ENCODE peak calls at places on chromosomes 12 and 14, in eight cellular contexts. O is HFFc6, D is A673, A is astrocyte of the cerebellum, S is AG10803, W is tibial artery, E is tibial nerve, T is SK-N-SH. L is an unnamed sample.

GRCh38 chr12:92649511-92650227 is 53.1 kb upstream of the PLEKHG7 start:
- DNase-seq in D (peak), E (no peak), A (peak), S (peak), W (no peak), T (peak), O (peak), L (peak)

GRCh38 chr14:70020350-70021170 is 141.3 kb downstream of the SMOC1 start:
- DNase-seq in W (no peak), O (no peak), A (no peak), D (no peak), T (no peak), S (no peak), E (no peak), L (no peak)

GRCh38 chr12:132500137-132500855 is 10.3 kb downstream of the FBRSL1 start:
- DNase-seq in S (no peak), A (no peak), E (no peak), T (no peak), O (no peak), D (no peak), W (no peak), L (no peak)

GRCh38 chr12:57902371-57903042 is 38.9 kb upstream of the ATP23 start:
- DNase-seq in T (no peak), O (peak), A (no peak), D (no peak), W (no peak), S (peak), E (no peak), L (no peak)

GRCh38 chr12:118503476-118503875 is 127.1 kb downstream of the SUDS3 start:
- DNase-seq in D (no peak), E (no peak), T (no peak), A (no peak), W (no peak), O (no peak), S (no peak), L (no peak)

GRCh38 chr14:37591311-37591940 is 3.6 kb downstream of the FOXA1 start:
- DNase-seq in A (no peak), T (no peak), D (no peak), S (no peak), O (no peak), E (no peak), W (no peak), L (peak)

GRCh38 chr12:48677782-48678181 is 4.3 kb downstream of the KANSL2 start:
- DNase-seq in A (no peak), D (no peak), S (no peak), O (no peak), E (no peak), T (no peak), W (no peak), L (no peak)

GRCh38 chr12:8742501-8742900 is 44.7 kb downstream of the RIMKLB start:
- DNase-seq in E (no peak), W (no peak), O (peak), D (no peak), T (no peak), A (peak), S (peak), L (no peak)

GRCh38 chr14:95705518-95705917 is 8.4 kb downstream of the TCL1A start:
- DNase-seq in W (no peak), E (no peak), D (no peak), A (no peak), T (no peak), S (no peak), O (no peak), L (no peak)

GRCh38 chr14:98711453-98711852 is 560.5 kb downstream of the BCL11B start:
- DNase-seq in T (no peak), A (no peak), E (no peak), O (no peak), S (no peak), W (no peak), D (peak), L (no peak)

GRCh38 chr12:96219700-96220206 is 25.6 kb downstream of the ELK3 start:
- DNase-seq in A (peak), S (peak), T (peak), E (no peak), O (peak), W (no peak), D (no peak), L (no peak)

GRCh38 chr12:20472089-20472488 is 103.8 kb downstream of the PDE3A start:
- DNase-seq in A (no peak), W (no peak), T (no peak), D (no peak), E (no peak), S (no peak), O (no peak), L (no peak)

GRCh38 chr12:13045816-13046215 is 1.6 kb downstream of the FAM234B start:
- DNase-seq in D (peak), A (no peak), W (no peak), T (no peak), S (no peak), E (no peak), O (no peak), L (no peak)

GRCh38 chr12:13042666-13043230 is 1.4 kb upstream of the FAM234B start:
- DNase-seq in A (no peak), S (no peak), O (no peak), D (no peak), E (no peak), T (no peak), W (no peak), L (no peak)

GRCh38 chr12:13046914-13047472 is 2.8 kb downstream of the FAM234B start:
- DNase-seq in T (no peak), S (no peak), W (no peak), A (no peak), D (no peak), O (no peak), E (no peak), L (no peak)

GRCh38 chr12:13044002-13044858 is at the start of gene FAM234B:
- DNase-seq in O (peak), E (peak), A (no peak), T (peak), S (peak), D (peak), W (peak), L (peak)

DNA sequence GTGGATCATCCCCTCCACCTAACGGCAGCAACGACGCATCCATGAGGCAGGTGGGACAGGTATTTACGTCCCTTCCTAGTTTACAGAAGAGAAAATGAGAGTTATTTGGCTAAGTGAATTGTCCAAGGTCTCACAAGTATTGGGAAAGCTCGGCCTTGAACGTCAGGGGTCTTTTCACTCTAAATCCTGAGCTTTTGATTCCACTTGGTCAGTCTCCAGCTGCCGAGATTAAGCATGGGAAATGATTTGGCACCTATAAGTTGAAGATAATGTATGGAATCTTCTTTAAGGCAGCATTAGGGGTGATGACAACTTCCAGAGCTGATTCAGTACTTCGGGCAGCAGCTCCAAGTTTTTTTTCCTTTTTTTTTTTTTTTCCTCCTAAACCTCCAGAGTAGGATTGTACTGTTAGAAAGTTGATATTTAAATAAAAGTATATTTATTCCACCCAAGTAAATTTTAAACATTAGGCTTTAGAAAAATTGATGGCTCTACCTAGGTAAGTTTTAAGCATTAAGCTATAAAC is 741 bp downstream of the FAM234B start:
- DNase-seq in A (no peak), O (no peak), D (no peak), W (no peak), E (no peak), S (no peak), T (no peak), L (no peak)
- TF ChIP-seq CTCF in A (no peak), O (no peak), D (no peak), W (no peak), E (no peak), S (no peak), T (no peak), L (no peak)

GRCh38 chr12:74337951-74338350 is 199.7 kb upstream of the ATXN7L3B start:
- DNase-seq in D (no peak), A (no peak), O (peak), S (no peak), W (no peak), E (no peak), T (no peak), L (no peak)

GRCh38 chr12:74334770-74335169 is 202.9 kb upstream of the ATXN7L3B start:
- DNase-seq in W (no peak), S (no peak), A (no peak), E (no peak), D (no peak), T (no peak), O (no peak), L (no peak)

DNA sequence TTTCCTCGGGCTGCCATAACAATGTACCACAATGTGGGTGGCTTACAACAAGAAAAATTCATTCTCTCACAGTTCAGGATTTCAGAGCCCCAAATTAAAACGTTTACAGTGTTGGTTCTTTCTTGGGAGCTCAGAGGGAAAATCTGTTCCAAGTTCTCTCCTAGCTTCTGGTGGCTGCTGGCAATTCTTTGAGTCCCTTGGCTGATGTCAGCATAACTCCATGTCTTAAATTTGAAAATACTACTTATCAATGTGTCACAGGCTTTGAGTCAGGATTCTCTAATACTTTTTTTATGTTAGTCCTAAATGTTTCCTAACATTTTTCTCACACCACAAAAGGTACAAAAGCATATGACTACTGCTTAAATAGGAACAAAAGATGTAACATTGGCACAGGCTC is 198.4 kb upstream of the ATXN7L3B start:
- DNase-seq in E (no peak), S (no peak), D (no peak), W (no peak), T (no peak), A (no peak), O (no peak), L (no peak)
- TF ChIP-seq CTCF in E (no peak), S (no peak), D (no peak), W (no peak), T (no peak), A (no peak), O (no peak), L (no peak)

DNA sequence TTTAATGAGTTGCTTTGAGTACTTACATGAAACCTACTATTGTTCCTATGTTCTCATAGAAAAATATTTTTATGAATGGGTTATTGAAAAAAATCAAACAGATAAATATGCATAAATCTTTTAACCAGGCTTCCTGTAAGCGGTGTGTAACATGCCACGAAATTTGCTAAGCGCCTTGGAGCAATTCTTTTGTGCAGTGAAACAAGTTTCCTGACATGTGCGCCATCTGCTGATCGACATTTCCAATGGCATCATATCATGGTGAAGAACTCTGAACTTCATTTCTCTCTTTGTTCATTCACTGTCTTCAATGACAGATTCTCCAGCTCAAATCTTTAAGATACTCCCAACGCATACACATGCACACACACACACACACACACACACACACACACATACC is 145.6 kb upstream of the NAV3 start:
- DNase-seq in E (peak), A (peak), S (peak), W (no peak), D (peak), T (peak), O (peak), L (peak)
- TF ChIP-seq CTCF in E (peak), A (peak), S (peak), W (peak), D (peak), T (peak), O (peak), L (peak)

DNA sequence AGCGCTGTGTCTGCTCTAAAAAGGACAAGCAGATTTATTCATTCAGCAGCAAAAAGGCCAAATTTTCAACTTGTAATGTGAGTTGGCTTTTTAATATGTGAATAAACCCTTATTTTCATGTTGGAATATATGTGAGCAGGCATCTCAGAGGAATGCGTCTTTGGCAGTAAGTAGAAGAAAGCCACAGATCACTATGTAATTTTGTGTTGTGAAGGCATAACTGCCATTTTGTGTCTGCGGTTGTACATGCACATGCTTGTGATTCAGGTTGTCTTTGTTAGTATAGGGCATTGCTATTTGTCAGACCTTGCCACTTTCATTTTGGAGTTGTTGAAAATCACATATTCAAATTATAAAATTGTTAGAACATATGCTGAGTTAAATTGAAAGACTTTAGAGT is 398.8 kb upstream of the RGS6 start:
- DNase-seq in A (peak), O (no peak), E (no peak), T (no peak), D (no peak), S (peak), W (no peak), L (no peak)
- TF ChIP-seq CTCF in A (no peak), O (no peak), E (no peak), T (no peak), D (no peak), S (no peak), W (no peak), L (no peak)

GRCh38 chr12:119775246-119775895 is 101.7 kb downstream of the CIT start:
- DNase-seq in O (no peak), S (no peak), T (no peak), W (no peak), E (no peak), D (peak), A (no peak), L (no peak)
- TF ChIP-seq CTCF in O (peak), S (no peak), T (no peak), W (no peak), E (no peak), D (no peak), A (no peak), L (no peak)

GRCh38 chr14:23093993-23094665 is 807 bp downstream of the ACIN1 start:
- DNase-seq in E (no peak), S (no peak), D (no peak), A (no peak), O (no peak), T (peak), W (no peak), L (no peak)
- TF ChIP-seq CTCF in E (no peak), S (peak), D (peak), A (peak), O (peak), T (peak), W (no peak), L (peak)

DNA sequence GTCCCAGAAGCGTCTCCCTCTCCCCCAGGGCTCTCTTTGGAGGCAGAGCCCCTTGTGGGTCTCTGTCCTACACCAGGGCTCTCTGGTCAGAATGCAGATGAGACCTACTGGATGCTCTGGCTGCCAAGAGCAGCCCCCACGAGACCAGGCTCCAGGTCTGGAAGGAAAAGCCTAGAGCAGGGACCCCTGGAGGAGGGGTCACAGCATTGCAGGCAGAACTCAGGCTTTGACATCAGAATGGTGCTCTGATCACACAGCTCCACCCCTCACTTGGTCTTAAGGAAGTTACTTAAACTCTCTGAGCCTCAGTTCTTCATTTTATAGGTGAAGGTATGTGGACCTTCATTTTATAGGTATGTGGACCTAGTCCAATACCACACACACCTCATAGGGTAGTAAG is 83.1 kb downstream of the ARL6IP4 start:
- DNase-seq in T (peak), W (no peak), S (no peak), A (no peak), O (no peak), E (no peak), D (peak), L (no peak)
- TF ChIP-seq CTCF in T (peak), W (no peak), S (peak), A (peak), O (peak), E (no peak), D (peak), L (no peak)

GRCh38 chr12:44972746-44973421 is 78.0 kb downstream of the DBX2 start:
- DNase-seq in S (peak), D (peak), E (no peak), A (no peak), T (peak), W (no peak), O (no peak), L (peak)
- TF ChIP-seq CTCF in S (peak), D (peak), E (no peak), A (peak), T (peak), W (no peak), O (peak), L (peak)